ENCODE peak calls at places on chromosomes 1 and 21, in eight cellular contexts. One of them, this sample, is unnamed.

GRCh38 chr1:29833596-29833995 is 597.3 kb downstream of the PTPRU start:
- DNase-seq in stomach: peak; percentile 10
- DNase-seq in AG04450: no peak
- DNase-seq in upper lobe of left lung: no peak
- DNase-seq in heart right ventricle: no peak
- DNase-seq in prostate gland: no peak
- DNase-seq in Calu3: no peak
- DNase-seq in left ventricle myocardium inferior: no peak
- DNase-seq in this sample: no peak

GRCh38 chr21:39050839-39051560 is 132.3 kb downstream of the PSMG1 start:
- DNase-seq in Calu3: no peak
- DNase-seq in stomach: no peak
- DNase-seq in AG04450: no peak
- DNase-seq in prostate gland: no peak
- DNase-seq in left ventricle myocardium inferior: no peak
- DNase-seq in upper lobe of left lung: no peak
- DNase-seq in heart right ventricle: no peak
- DNase-seq in this sample: no peak

GRCh38 chr1:92439291-92439690 is 47.4 kb downstream of the GFI1 start:
- DNase-seq in Calu3: no peak
- DNase-seq in upper lobe of left lung: no peak
- DNase-seq in stomach: no peak
- DNase-seq in AG04450: no peak
- DNase-seq in prostate gland: no peak
- DNase-seq in heart right ventricle: no peak
- DNase-seq in left ventricle myocardium inferior: no peak
- DNase-seq in this sample: no peak

GRCh38 chr1:210123924-210124589 is 108.5 kb upstream of the SERTAD4 start:
- DNase-seq in AG04450: peak; percentile 34
- DNase-seq in Calu3: no peak
- DNase-seq in heart right ventricle: no peak
- DNase-seq in prostate gland: no peak
- DNase-seq in left ventricle myocardium inferior: no peak
- DNase-seq in stomach: no peak
- DNase-seq in upper lobe of left lung: no peak
- DNase-seq in this sample: no peak

GRCh38 chr21:42630626-42631025 is 22.8 kb upstream of the PDE9A start:
- DNase-seq in AG04450: no peak
- DNase-seq in left ventricle myocardium inferior: no peak
- DNase-seq in upper lobe of left lung: no peak
- DNase-seq in stomach: no peak
- DNase-seq in heart right ventricle: no peak
- DNase-seq in Calu3: peak; percentile 28
- DNase-seq in prostate gland: no peak
- DNase-seq in this sample: no peak

GRCh38 chr1:186843931-186844330 is 15.2 kb downstream of the PLA2G4A start:
- DNase-seq in prostate gland: no peak
- DNase-seq in left ventricle myocardium inferior: no peak
- DNase-seq in upper lobe of left lung: no peak
- DNase-seq in stomach: no peak
- DNase-seq in Calu3: no peak
- DNase-seq in AG04450: no peak
- DNase-seq in heart right ventricle: no peak
- DNase-seq in this sample: no peak

GRCh38 chr21:41008351-41008750 is 159.6 kb upstream of the BACE2 start:
- DNase-seq in left ventricle myocardium inferior: no peak
- DNase-seq in heart right ventricle: no peak
- DNase-seq in upper lobe of left lung: no peak
- DNase-seq in prostate gland: no peak
- DNase-seq in AG04450: no peak
- DNase-seq in stomach: no peak
- DNase-seq in Calu3: no peak
- DNase-seq in this sample: no peak

GRCh38 chr21:21057349-21058062 is 59.3 kb downstream of the NCAM2 start:
- DNase-seq in AG04450: no peak
- DNase-seq in Calu3: no peak
- DNase-seq in upper lobe of left lung: no peak
- DNase-seq in heart right ventricle: no peak
- DNase-seq in stomach: no peak
- DNase-seq in prostate gland: no peak
- DNase-seq in left ventricle myocardium inferior: no peak
- DNase-seq in this sample: no peak

GRCh38 chr1:212135166-212135565 is 99.6 kb downstream of the DTL start:
- DNase-seq in heart right ventricle: no peak
- DNase-seq in stomach: no peak
- DNase-seq in upper lobe of left lung: no peak
- DNase-seq in Calu3: no peak
- DNase-seq in left ventricle myocardium inferior: no peak
- DNase-seq in prostate gland: no peak
- DNase-seq in AG04450: no peak
- DNase-seq in this sample: no peak

GRCh38 chr1:165259236-165259635 is 97.3 kb downstream of the LMX1A start:
- DNase-seq in heart right ventricle: no peak
- DNase-seq in left ventricle myocardium inferior: no peak
- DNase-seq in stomach: no peak
- DNase-seq in prostate gland: no peak
- DNase-seq in AG04450: no peak
- DNase-seq in upper lobe of left lung: no peak
- DNase-seq in Calu3: no peak
- DNase-seq in this sample: no peak

GRCh38 chr1:234559152-234559916 is 50.6 kb downstream of the IRF2BP2 start:
- DNase-seq in heart right ventricle: no peak
- DNase-seq in Calu3: no peak
- DNase-seq in AG04450: no peak
- DNase-seq in stomach: no peak
- DNase-seq in upper lobe of left lung: no peak
- DNase-seq in prostate gland: no peak
- DNase-seq in left ventricle myocardium inferior: no peak
- DNase-seq in this sample: no peak

GRCh38 chr1:63718464-63719075 is 55.2 kb upstream of the ROR1 start:
- DNase-seq in AG04450: no peak
- DNase-seq in left ventricle myocardium inferior: no peak
- DNase-seq in heart right ventricle: no peak
- DNase-seq in prostate gland: no peak
- DNase-seq in upper lobe of left lung: no peak
- DNase-seq in stomach: no peak
- DNase-seq in Calu3: no peak
- DNase-seq in this sample: no peak

GRCh38 chr1:248421384-248421783 is 18.5 kb downstream of the OR2T1 start:
- DNase-seq in Calu3: no peak
- DNase-seq in heart right ventricle: no peak
- DNase-seq in AG04450: no peak
- DNase-seq in prostate gland: no peak
- DNase-seq in left ventricle myocardium inferior: no peak
- DNase-seq in upper lobe of left lung: no peak
- DNase-seq in stomach: no peak
- DNase-seq in this sample: no peak

GRCh38 chr1:222331340-222331739 is 216.6 kb downstream of the HHIPL2 start:
- DNase-seq in upper lobe of left lung: no peak
- DNase-seq in left ventricle myocardium inferior: no peak
- DNase-seq in prostate gland: no peak
- DNase-seq in stomach: no peak
- DNase-seq in heart right ventricle: no peak
- DNase-seq in Calu3: no peak
- DNase-seq in AG04450: peak; percentile 81
- DNase-seq in this sample: no peak

DNA sequence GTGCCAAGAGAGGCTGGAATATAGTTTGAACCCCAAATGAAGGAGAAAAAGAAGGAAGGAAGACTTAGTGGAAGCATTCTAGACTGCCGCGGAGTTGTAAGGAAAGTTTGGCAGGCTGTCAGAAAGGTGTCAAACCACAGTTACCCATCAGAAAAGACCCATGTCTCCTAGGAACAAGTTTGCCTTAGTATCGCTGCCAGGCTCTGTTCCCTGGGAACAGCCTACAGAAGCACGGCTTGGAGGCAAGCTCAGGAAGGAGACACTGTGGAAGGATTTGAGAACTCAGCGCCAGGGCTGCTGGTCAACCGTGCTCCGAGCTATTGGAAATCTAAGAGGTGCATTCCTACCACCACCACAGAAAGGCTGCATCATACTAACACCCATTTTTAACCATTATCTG is 197.4 kb downstream of the RRAGC start:
- DNase-seq in stomach: no peak
- DNase-seq in upper lobe of left lung: no peak
- DNase-seq in AG04450: no peak
- DNase-seq in prostate gland: no peak
- DNase-seq in heart right ventricle: no peak
- DNase-seq in Calu3: no peak
- DNase-seq in left ventricle myocardium inferior: no peak
- DNase-seq in this sample: no peak
- TF ChIP-seq CTCF in stomach: no peak
- TF ChIP-seq CTCF in upper lobe of left lung: no peak
- TF ChIP-seq CTCF in AG04450: no peak
- TF ChIP-seq CTCF in prostate gland: no peak
- TF ChIP-seq CTCF in heart right ventricle: no peak
- TF ChIP-seq CTCF in Calu3: no peak
- TF ChIP-seq CTCF in left ventricle myocardium inferior: no peak
- TF ChIP-seq CTCF in this sample: no peak

DNA sequence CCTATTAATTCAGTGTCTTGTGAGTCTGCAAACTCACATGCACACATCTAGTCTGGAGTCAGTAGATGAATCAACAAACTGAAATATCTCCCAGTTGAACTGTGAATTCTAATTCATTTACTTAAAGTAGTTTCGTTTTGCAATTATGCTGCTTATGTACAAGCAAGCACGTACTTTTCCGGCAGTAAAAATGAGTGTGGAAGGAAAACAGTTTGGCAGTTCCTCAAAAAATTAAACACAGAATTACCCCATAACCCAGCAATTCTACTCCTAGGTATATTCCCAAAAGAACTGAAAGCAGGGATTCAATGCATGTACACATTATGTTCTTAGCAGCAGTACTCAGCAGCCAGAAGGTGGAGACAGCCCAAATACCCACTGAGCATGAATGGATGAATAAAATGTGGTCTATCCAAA is 49.3 kb downstream of the GNB1 start:
- DNase-seq in Calu3: no peak
- DNase-seq in upper lobe of left lung: no peak
- DNase-seq in prostate gland: no peak
- DNase-seq in AG04450: no peak
- DNase-seq in stomach: no peak
- DNase-seq in left ventricle myocardium inferior: no peak
- DNase-seq in heart right ventricle: no peak
- DNase-seq in this sample: no peak
- TF ChIP-seq CTCF in Calu3: no peak
- TF ChIP-seq CTCF in upper lobe of left lung: no peak
- TF ChIP-seq CTCF in prostate gland: no peak
- TF ChIP-seq CTCF in AG04450: peak; percentile 29
- TF ChIP-seq CTCF in stomach: no peak
- TF ChIP-seq CTCF in left ventricle myocardium inferior: no peak
- TF ChIP-seq CTCF in heart right ventricle: peak; percentile 6
- TF ChIP-seq CTCF in this sample: no peak

DNA sequence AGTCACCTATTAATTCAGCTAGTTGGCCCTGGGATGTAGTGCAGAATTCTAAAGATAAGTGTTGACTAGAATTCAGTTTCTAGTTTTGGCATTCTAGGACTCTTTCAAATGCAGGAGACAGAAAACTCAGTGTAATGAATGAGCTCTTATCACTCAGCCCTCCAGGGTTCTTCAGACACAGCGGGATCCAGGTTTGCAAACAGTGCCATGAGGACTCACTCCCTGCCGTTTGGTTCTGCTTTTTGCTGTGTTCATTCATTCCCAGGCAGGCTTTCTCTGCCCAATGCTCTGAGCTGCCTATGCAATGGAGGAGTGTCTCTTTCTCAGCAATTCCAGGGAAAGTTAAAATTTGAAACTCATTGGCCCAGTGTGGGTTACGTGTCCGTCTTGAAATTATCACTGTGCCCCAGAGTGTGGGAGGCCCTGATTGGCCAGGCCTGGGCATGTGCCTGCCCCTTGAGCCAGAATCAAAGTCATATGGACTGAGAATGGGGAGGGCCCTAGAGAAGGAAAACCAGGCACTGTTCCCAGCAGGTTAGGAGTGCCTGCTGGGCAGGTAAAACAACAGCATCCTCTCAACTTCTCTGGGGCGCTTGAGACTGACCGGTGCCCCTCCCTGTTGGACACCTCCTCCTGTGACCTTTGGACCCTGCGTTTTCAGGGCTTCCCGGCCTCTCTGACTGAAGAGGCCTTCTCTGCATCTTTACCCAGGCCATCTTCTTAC is 43.4 kb downstream of the TMEM51 start:
- DNase-seq in left ventricle myocardium inferior: no peak
- DNase-seq in upper lobe of left lung: peak; percentile 74
- DNase-seq in AG04450: no peak
- DNase-seq in Calu3: peak; percentile 51
- DNase-seq in prostate gland: no peak
- DNase-seq in heart right ventricle: no peak
- DNase-seq in stomach: peak; percentile 79
- DNase-seq in this sample: no peak
- TF ChIP-seq CTCF in left ventricle myocardium inferior: no peak
- TF ChIP-seq CTCF in upper lobe of left lung: no peak
- TF ChIP-seq CTCF in AG04450: no peak
- TF ChIP-seq CTCF in Calu3: no peak
- TF ChIP-seq CTCF in prostate gland: no peak
- TF ChIP-seq CTCF in heart right ventricle: no peak
- TF ChIP-seq CTCF in stomach: no peak
- TF ChIP-seq CTCF in this sample: no peak

GRCh38 chr1:83856381-83856780 is 142.6 kb downstream of the TTLL7 start:
- DNase-seq in AG04450: no peak
- DNase-seq in Calu3: no peak
- DNase-seq in left ventricle myocardium inferior: no peak
- DNase-seq in prostate gland: no peak
- DNase-seq in stomach: no peak
- DNase-seq in heart right ventricle: no peak
- DNase-seq in upper lobe of left lung: no peak
- DNase-seq in this sample: no peak

GRCh38 chr1:83860506-83861221 is 138.3 kb downstream of the TTLL7 start:
- DNase-seq in Calu3: peak; percentile 93
- DNase-seq in heart right ventricle: peak; percentile 86
- DNase-seq in prostate gland: peak; percentile 87
- DNase-seq in AG04450: no peak
- DNase-seq in upper lobe of left lung: peak; percentile 86
- DNase-seq in left ventricle myocardium inferior: peak; percentile 87
- DNase-seq in stomach: peak; percentile 87
- DNase-seq in this sample: peak; percentile 73

GRCh38 chr1:83854456-83854855 is 144.5 kb downstream of the TTLL7 start:
- DNase-seq in upper lobe of left lung: no peak
- DNase-seq in stomach: no peak
- DNase-seq in prostate gland: no peak
- DNase-seq in Calu3: no peak
- DNase-seq in left ventricle myocardium inferior: no peak
- DNase-seq in heart right ventricle: no peak
- DNase-seq in AG04450: no peak
- DNase-seq in this sample: no peak

GRCh38 chr1:83857705-83858104 is 141.2 kb downstream of the TTLL7 start:
- DNase-seq in AG04450: no peak
- DNase-seq in prostate gland: no peak
- DNase-seq in heart right ventricle: no peak
- DNase-seq in Calu3: no peak
- DNase-seq in upper lobe of left lung: no peak
- DNase-seq in left ventricle myocardium inferior: no peak
- DNase-seq in stomach: no peak
- DNase-seq in this sample: no peak

DNA sequence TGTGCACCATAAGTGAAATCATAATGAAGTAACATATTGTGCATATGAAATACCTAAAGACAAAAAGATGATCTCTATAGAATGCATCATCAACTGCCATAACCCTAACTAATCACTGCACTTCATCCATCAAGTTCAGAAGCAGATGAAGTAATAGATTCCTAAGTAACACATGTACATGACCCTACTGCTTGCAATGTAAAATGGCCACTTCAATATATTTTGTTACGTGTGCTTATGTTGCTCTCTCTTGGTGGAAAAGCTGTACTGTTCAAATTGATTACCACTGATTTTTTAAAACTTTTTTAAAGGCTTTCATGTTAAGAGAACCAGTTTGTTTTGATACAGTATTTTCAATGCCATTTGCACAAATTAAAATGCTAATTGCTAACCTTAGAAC is 141.8 kb downstream of the TTLL7 start:
- DNase-seq in Calu3: no peak
- DNase-seq in heart right ventricle: no peak
- DNase-seq in stomach: no peak
- DNase-seq in prostate gland: no peak
- DNase-seq in upper lobe of left lung: no peak
- DNase-seq in AG04450: no peak
- DNase-seq in left ventricle myocardium inferior: no peak
- DNase-seq in this sample: no peak
- TF ChIP-seq CTCF in Calu3: no peak
- TF ChIP-seq CTCF in heart right ventricle: peak; percentile 54
- TF ChIP-seq CTCF in stomach: no peak
- TF ChIP-seq CTCF in prostate gland: no peak
- TF ChIP-seq CTCF in upper lobe of left lung: no peak
- TF ChIP-seq CTCF in AG04450: peak; percentile 4
- TF ChIP-seq CTCF in left ventricle myocardium inferior: peak; percentile 51
- TF ChIP-seq CTCF in this sample: no peak

This sample was measured in activated B cell treated with CpG ODN at 0.5 μM for 24 hours.